ENCODE peak calls at places on chromosome 21, in seven cellular contexts. D is lower lobe of right lung, X is GM23338, H is left ventricle myocardium inferior, Y is astrocyte of the cerebellum, A is A549, J is choroid plexus epithelial cell. F is an unnamed sample.

GRCh38 chr21:33196956-33197374 is 32.8 kb upstream of the IFNAR2 start:
- DNase-seq in J (peak), X (peak), Y (peak), H (peak), D (peak), A (peak), F (no peak)

GRCh38 chr21:31372176-31372765 is 28.2 kb upstream of the TIAM1 start:
- DNase-seq in D (no peak), H (no peak), X (no peak), J (no peak), Y (no peak), A (no peak), F (no peak)

GRCh38 chr21:14545906-14546480 is at the start of gene SAMSN1:
- DNase-seq in Y (no peak), H (no peak), J (peak), X (no peak), D (peak), A (no peak), F (no peak)

GRCh38 chr21:28791595-28792282 is 200.9 kb downstream of the LTN1 start:
- DNase-seq in X (no peak), Y (no peak), D (no peak), A (no peak), J (no peak), H (no peak), F (no peak)

GRCh38 chr21:34613679-34614442 is 1.1 kb downstream of the RCAN1 start:
- DNase-seq in D (no peak), X (no peak), Y (no peak), A (no peak), H (no peak), J (peak), F (no peak)

GRCh38 chr21:43194303-43195130 is 25.7 kb downstream of the CRYAA start:
- DNase-seq in Y (no peak), J (no peak), X (no peak), H (no peak), D (no peak), A (no peak), F (peak)

GRCh38 chr21:15054606-15055239 is 10.1 kb downstream of the NRIP1 start:
- DNase-seq in A (no peak), H (no peak), Y (no peak), X (no peak), J (no peak), D (no peak), F (no peak)

GRCh38 chr21:31480228-31480627 is 136.2 kb upstream of the TIAM1 start:
- DNase-seq in Y (no peak), J (no peak), A (no peak), H (no peak), D (no peak), X (no peak), F (no peak)

GRCh38 chr21:34282223-34282622 is 81.6 kb upstream of the KCNE2 start:
- DNase-seq in J (no peak), D (no peak), H (no peak), X (no peak), A (no peak), Y (no peak), F (no peak)

GRCh38 chr21:42320791-42321190 is 5.6 kb upstream of the TFF3 start:
- DNase-seq in Y (no peak), A (no peak), H (no peak), J (no peak), X (no peak), D (no peak), F (peak)

GRCh38 chr21:25421327-25422028 is 185.8 kb downstream of the MRPL39 start:
- DNase-seq in H (no peak), J (peak), Y (peak), D (no peak), A (peak), X (peak), F (no peak)
- TF ChIP-seq CTCF in H (peak), J (peak), Y (peak), D (peak), A (no peak), X (peak), F (peak)

GRCh38 chr21:45270306-45270821 is 17.3 kb downstream of the POFUT2 start:
- DNase-seq in H (no peak), X (peak), J (peak), Y (no peak), A (peak), D (no peak), F (peak)
- TF ChIP-seq CTCF in H (no peak), X (peak), J (peak), Y (peak), A (no peak), D (no peak), F (peak)

DNA sequence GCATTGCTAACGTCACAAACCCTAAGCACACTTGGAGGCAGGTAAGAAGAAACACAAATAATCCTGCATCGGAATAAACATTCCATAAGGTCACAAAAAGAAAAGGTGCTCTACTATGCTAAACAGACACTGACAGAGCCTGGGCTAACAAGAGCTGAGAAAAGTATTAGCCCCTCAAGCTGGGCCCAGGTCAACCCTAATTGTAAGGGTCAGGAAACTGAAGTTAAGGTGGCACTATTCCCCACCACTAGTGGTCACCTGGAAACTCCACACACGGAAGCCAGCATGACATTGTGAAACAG is 1.3 kb downstream of the PTTG1IP start:
- DNase-seq in D (no peak), J (no peak), Y (no peak), A (no peak), X (no peak), H (no peak), F (no peak)
- TF ChIP-seq CTCF in D (no peak), J (no peak), Y (no peak), A (no peak), X (no peak), H (no peak), F (no peak)

DNA sequence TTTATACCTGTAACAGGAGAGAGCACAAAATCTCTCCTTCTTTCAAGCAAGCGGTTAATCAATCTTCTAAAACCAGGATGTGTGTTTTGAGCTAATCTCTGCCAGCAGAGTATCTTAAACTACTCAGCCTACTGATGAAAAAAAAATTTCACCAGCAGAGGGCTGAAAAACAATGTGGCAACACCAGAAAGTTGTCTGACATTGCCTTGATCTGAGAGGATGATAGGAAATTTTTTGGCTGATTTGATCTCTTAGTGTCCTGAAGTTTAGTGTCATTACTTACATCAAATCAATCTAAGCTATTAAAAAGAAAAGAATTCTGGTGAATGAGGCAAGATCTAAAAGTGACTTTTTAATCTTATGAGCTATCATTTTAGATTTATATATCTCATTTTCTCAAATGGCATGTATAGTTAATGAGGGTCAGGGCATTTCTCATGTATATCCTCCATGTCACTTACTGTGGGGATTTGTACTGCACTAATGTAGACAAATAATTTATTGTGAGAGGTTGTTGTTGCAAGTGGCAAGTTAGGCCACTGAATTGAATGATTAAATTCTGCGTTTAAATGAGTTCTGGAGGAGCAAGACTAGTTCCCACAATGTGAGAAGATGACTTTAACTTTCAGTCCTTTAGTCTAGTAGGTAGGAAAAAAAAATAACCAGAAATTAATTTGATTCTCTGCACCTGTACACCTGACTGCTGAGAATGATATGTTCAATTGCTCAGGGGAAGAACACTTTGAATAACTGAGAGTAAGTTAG is 10.8 kb downstream of the ADAMTS1 start:
- DNase-seq in X (peak), Y (no peak), H (no peak), J (peak), D (no peak), A (no peak), F (no peak)
- TF ChIP-seq CTCF in X (peak), Y (peak), H (peak), J (peak), D (peak), A (no peak), F (peak)

F was measured in type B pancreatic cell.